ENCODE peak calls at places on chromosomes 5 and 9, in ten cellular contexts. T is T follicular helper cell; B is heart left ventricle; Z is activated CD8-positive, alpha-beta memory T cell treated with anti-CD3 and anti-CD28 coated beads for 24 hours; X is NCI-H1092; W is ovary; E is LHCN-M2; Y is HCT116; U is spleen; A is activated CD4-positive, alpha-beta T cell treated with anti-CD3 and anti-CD28 coated beads, Interleukin-2, amount 50 U/mL, for 24 hours. K is an unnamed sample.

GRCh38 chr5:144504929-144505578 is 334.4 kb downstream of the KCTD16 start:
- DNase-seq in A (no peak), B (no peak), T (no peak), X (no peak), W (no peak), E (peak), U (no peak), Z (no peak), Y (no peak), K (no peak)

GRCh38 chr5:149435660-149436059 is 56.6 kb upstream of the IL17B start:
- DNase-seq in X (no peak), B (no peak), U (no peak), A (no peak), Y (no peak), Z (no peak), W (no peak), E (no peak), T (no peak), K (no peak)

GRCh38 chr5:179406031-179406681 is 60.9 kb upstream of the ADAMTS2 start:
- DNase-seq in T (no peak), W (peak), Y (no peak), U (no peak), B (no peak), Z (peak), E (no peak), A (no peak), X (no peak), K (no peak)

GRCh38 chr5:4862500-4862899 is 277.6 kb upstream of the ADAMTS16 start:
- DNase-seq in W (no peak), Y (peak), Z (no peak), X (no peak), B (no peak), T (no peak), A (no peak), E (peak), U (no peak), K (peak)

GRCh38 chr5:173963107-173963506 is 25.9 kb upstream of the C5orf47 start:
- DNase-seq in Z (no peak), X (no peak), A (no peak), W (no peak), B (no peak), T (no peak), E (peak), Y (no peak), U (no peak), K (no peak)

GRCh38 chr5:76737846-76738245 is 21.9 kb downstream of the F2R start:
- DNase-seq in U (no peak), W (no peak), B (no peak), A (no peak), Z (no peak), E (no peak), T (no peak), X (no peak), Y (no peak), K (no peak)

GRCh38 chr5:82396871-82397514 is 118.8 kb upstream of the RPS23 start:
- DNase-seq in Z (no peak), T (no peak), X (no peak), A (no peak), Y (peak), B (peak), W (peak), U (no peak), E (peak), K (peak)

GRCh38 chr9:133677126-133678010 is 41.2 kb downstream of the DBH start:
- DNase-seq in X (no peak), A (no peak), E (no peak), W (no peak), U (no peak), T (peak), Z (peak), B (no peak), Y (no peak), K (no peak)

K was measured in DMS 273 treated with DMSO at 0.1 percent for 48 hours.